ENCODE peak calls at places on chromosome 7, in ten cellular contexts. N is ovary, G is body of pancreas, J is GM12891, V is breast epithelium, M is transverse colon, O is adrenal gland, Y is spleen, I is HepG2, P is sigmoid colon. U is an unnamed sample.

GRCh38 chr7:66306243-66306642 is 101.1 kb downstream of the TPST1 start:
- DNase-seq in M (no peak), J (no peak), Y (no peak), G (no peak), P (no peak), N (no peak), I (no peak), V (no peak), O (no peak), U (no peak)

GRCh38 chr7:157963526-157963925 is 624.1 kb downstream of the PTPRN2 start:
- DNase-seq in J (no peak), Y (peak), N (no peak), V (no peak), P (no peak), O (no peak), G (no peak), M (no peak), I (no peak), U (no peak)

GRCh38 chr7:55207423-55207822 is 157.7 kb upstream of the LANCL2 start:
- DNase-seq in P (no peak), J (no peak), G (no peak), M (no peak), O (no peak), Y (peak), V (no peak), N (no peak), I (no peak), U (no peak)

GRCh38 chr7:2812831-2813230 is 31.3 kb downstream of the GNA12 start:
- DNase-seq in I (no peak), V (no peak), J (no peak), Y (no peak), N (peak), G (no peak), O (no peak), P (peak), M (no peak), U (no peak)

GRCh38 chr7:46006723-46007122 is 85.7 kb upstream of the IGFBP3 start:
- DNase-seq in N (no peak), O (no peak), M (no peak), I (no peak), V (no peak), P (no peak), Y (no peak), G (no peak), J (no peak), U (no peak)

GRCh38 chr7:120996333-120996982 is 7.9 kb downstream of the CPED1 start:
- DNase-seq in M (peak), J (no peak), V (peak), I (no peak), N (peak), O (peak), G (peak), P (peak), Y (no peak), U (no peak)

GRCh38 chr7:156220701-156221100 is 408.4 kb upstream of the SHH start:
- DNase-seq in M (no peak), O (no peak), J (no peak), N (no peak), I (no peak), Y (no peak), V (no peak), P (no peak), G (no peak), U (no peak)

GRCh38 chr7:80529362-80529761 is 17.5 kb upstream of the GNAT3 start:
- DNase-seq in V (no peak), P (no peak), I (no peak), N (no peak), J (no peak), M (no peak), G (no peak), O (no peak), Y (no peak), U (no peak)

GRCh38 chr7:141649865-141650499 is 52.0 kb downstream of the DENND11 start:
- DNase-seq in P (peak), G (peak), J (peak), Y (no peak), M (peak), O (peak), V (peak), I (peak), N (peak), U (no peak)

GRCh38 chr7:101370836-101371235 is 8.2 kb downstream of the COL26A1 start:
- DNase-seq in V (no peak), J (no peak), Y (no peak), G (no peak), N (no peak), M (no peak), P (no peak), O (no peak), I (no peak), U (no peak)

GRCh38 chr7:127961787-127962463 is 69.3 kb downstream of the LRRC4 start:
- DNase-seq in N (no peak), V (no peak), M (no peak), G (no peak), P (no peak), Y (no peak), O (no peak), J (no peak), I (no peak), U (no peak)

GRCh38 chr7:36549003-36549402 is 159.3 kb downstream of the ANLN start:
- DNase-seq in J (no peak), P (no peak), V (no peak), N (no peak), O (no peak), M (no peak), I (no peak), G (no peak), Y (no peak), U (no peak)

GRCh38 chr7:151312831-151313809 is 28.5 kb upstream of the NUB1 start:
- DNase-seq in O (no peak), I (no peak), J (no peak), G (no peak), M (no peak), N (no peak), Y (no peak), V (no peak), P (no peak), U (no peak)

GRCh38 chr7:77415822-77416620 is at the start of gene GSAP:
- DNase-seq in N (peak), O (peak), I (no peak), Y (peak), P (peak), G (peak), M (peak), V (peak), J (peak), U (no peak)

DNA sequence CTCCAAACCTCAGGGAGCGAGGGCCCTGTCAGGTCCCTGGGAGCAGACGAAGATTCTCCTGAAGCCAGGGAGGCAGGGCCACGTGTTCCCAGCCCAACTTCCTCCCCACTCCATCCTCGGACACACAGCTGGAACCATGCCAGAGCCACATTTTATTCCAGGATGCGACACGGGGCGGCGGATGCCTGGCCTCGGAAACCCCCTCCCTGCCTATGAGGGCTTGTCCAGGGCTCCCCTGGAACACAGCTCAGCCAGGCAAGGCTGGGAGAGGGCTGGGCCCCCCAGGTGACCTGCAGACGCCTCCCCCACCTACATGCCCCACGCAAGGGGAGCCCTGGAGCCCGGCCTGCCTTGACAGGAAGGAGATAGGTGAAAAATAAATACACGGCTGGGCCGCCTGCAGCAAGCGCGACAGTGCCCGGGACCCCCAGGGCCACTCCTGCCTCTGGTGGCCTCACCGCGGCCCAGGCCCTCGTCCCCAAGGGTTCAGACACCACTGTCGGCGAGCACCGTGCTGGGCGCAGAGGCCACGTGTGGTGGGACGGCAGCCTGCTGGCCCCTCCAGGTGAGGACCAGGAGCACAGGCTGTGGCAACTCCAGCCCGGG is 21.5 kb downstream of the GET4 start:
- DNase-seq in Y (peak), N (peak), M (no peak), I (no peak), G (no peak), V (no peak), P (no peak), J (no peak), O (peak), U (no peak)
- TF ChIP-seq POLR2A in Y (no peak), N (no peak), M (no peak), I (no peak), G (no peak), V (no peak), P (no peak), J (no peak), O (no peak), U (no peak)

GRCh38 chr7:94509879-94510581 is 421 bp downstream of the CASD1 start:
- DNase-seq in I (peak), O (peak), Y (peak), V (peak), J (peak), G (peak), P (peak), M (peak), N (peak), U (no peak)
- TF ChIP-seq POLR2A in I (peak), O (peak), Y (no peak), V (no peak), J (peak), G (peak), P (peak), M (peak), N (no peak), U (no peak)

DNA sequence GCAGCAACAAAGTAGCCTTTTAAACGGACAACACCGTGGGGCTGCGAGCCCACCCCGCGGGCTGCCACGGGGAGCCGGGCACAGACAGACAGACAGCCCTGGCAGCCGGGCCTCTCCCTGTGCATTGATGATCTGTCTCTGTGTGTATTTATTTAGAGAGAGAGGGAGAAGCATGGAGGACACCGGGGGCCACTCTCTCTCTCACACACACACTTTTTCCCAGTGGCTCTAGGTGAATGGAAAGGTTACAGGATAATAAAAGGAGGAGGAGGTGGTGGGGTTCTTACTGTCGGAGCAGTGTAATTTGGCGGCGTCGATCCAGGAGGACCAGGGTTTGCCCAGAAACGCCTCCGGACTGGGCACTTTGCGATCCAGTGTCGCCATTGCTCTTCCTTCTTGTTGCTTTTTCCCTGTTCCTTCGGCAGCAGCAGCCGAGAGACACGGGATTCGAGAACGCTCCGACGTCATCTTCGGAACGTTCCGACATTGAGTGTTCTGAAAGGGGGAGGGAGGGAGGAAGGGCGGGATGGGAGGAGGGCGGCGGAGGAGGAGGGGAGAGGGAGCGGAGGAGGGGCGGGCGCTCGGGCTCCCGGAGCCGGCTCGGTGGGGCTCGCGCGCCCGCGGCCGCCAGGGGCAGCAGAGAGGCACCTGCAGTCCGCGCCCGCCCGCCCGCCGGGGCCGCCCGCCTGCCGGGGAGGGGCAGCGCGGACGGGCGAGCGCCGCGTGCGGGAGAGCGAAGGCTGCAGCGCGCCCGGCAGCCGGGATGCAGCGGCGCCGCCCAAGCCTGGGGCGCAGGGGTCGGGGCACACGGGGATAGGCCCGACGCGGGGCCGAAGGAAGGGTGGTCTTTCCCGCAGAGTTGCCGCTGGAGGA is at the start of gene ATXN7L1:
- DNase-seq in P (peak), O (peak), J (peak), Y (peak), V (peak), G (peak), N (peak), I (peak), M (peak), U (no peak)
- TF ChIP-seq POLR2A in P (peak), O (no peak), J (no peak), Y (no peak), V (peak), G (peak), N (peak), I (peak), M (peak), U (no peak)

DNA sequence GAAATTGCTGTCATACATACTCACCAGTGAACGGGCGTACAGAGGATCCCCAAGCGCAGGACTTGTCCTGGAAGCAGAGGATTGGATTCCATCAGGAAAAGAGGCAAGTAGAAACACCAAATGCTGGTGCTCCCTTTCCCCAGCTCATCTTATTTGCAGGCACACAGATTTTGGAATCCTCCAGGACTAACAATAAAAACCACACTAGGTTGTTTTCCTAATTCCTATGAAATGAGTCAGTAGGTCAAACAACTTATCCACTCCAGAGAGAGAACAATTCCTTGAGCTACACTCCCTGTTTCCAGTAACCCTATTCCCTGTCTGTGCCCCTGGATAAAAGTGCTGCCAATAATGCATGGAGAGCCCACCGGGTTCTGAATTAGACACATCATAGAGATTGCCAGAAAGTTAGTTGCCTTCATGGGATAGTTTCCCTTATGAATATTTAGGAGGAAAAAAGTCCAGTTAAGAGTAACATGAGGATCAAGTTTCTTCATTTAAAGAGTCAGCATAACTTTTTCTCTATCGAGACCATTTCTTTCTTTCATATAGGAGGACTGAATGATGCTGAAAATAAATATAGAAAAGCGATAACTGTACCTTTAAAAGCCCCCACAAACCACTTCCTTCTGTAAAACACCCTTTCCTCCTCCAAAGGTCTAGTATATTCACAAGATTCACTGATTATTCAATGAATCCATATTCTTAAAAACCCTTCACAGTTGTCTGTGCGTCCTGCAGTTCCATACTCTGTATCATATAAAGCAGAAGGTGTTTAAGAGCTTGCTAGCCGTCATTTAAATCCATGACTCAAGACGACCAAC is 178.3 kb upstream of the KLF14 start:
- DNase-seq in N (no peak), G (no peak), V (no peak), Y (no peak), J (no peak), O (no peak), P (no peak), M (no peak), I (peak), U (no peak)
- TF ChIP-seq POLR2A in N (no peak), G (no peak), V (no peak), Y (no peak), J (no peak), O (no peak), P (no peak), M (no peak), I (no peak), U (no peak)

GRCh38 chr7:74480861-74481417 is 27.2 kb downstream of the GTF2IRD1 start:
- DNase-seq in P (peak), I (no peak), N (peak), O (peak), M (peak), Y (peak), V (peak), G (peak), J (no peak), U (no peak)
- TF ChIP-seq POLR2A in P (no peak), I (no peak), N (no peak), O (no peak), M (no peak), Y (no peak), V (no peak), G (no peak), J (no peak), U (peak)

DNA sequence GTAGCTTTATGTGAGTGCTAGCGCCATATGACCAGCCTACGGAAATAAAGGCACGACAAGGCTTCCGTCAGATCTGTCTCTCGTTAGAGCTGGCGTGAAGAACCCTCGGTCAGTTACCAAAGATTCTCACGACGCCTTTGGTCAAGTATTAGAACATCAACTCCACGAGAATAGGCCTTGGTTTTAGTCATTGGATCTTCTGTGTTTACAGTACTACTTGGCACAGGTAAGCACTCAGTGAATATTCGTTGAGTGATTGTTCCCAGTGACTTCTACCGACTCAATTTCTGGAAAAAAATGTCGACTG is 316 bp downstream of the RBM48 start:
- DNase-seq in G (no peak), Y (no peak), P (no peak), M (no peak), I (no peak), V (no peak), J (peak), N (no peak), O (no peak), U (no peak)
- TF ChIP-seq POLR2A in G (no peak), Y (no peak), P (no peak), M (no peak), I (no peak), V (no peak), J (no peak), N (no peak), O (no peak), U (no peak)

GRCh38 chr7:130912910-130913720 is 179.1 kb upstream of the KLF14 start:
- DNase-seq in P (peak), Y (peak), I (peak), V (peak), M (peak), G (no peak), J (no peak), N (peak), O (peak), U (peak)
- TF ChIP-seq POLR2A in P (no peak), Y (no peak), I (peak), V (no peak), M (peak), G (no peak), J (no peak), N (no peak), O (no peak), U (peak)

GRCh38 chr7:28410628-28411578 is 1.4 kb upstream of the CREB5 start:
- DNase-seq in O (peak), N (peak), J (no peak), I (no peak), P (peak), Y (no peak), V (no peak), M (peak), G (peak), U (no peak)

GRCh38 chr7:28408974-28409715 is 3.2 kb upstream of the CREB5 start:
- DNase-seq in Y (peak), G (peak), V (peak), P (peak), O (peak), J (peak), N (peak), M (peak), I (peak), U (peak)

GRCh38 chr7:28414453-28414852 is 2.1 kb downstream of the CREB5 start:
- DNase-seq in P (no peak), J (no peak), O (no peak), N (no peak), I (no peak), V (no peak), G (no peak), Y (no peak), M (no peak), U (no peak)

GRCh38 chr7:28409716-28410627 is 2.3 kb upstream of the CREB5 start:
- DNase-seq in J (peak), G (peak), Y (peak), I (no peak), V (peak), P (peak), N (peak), O (peak), M (peak), U (no peak)

DNA sequence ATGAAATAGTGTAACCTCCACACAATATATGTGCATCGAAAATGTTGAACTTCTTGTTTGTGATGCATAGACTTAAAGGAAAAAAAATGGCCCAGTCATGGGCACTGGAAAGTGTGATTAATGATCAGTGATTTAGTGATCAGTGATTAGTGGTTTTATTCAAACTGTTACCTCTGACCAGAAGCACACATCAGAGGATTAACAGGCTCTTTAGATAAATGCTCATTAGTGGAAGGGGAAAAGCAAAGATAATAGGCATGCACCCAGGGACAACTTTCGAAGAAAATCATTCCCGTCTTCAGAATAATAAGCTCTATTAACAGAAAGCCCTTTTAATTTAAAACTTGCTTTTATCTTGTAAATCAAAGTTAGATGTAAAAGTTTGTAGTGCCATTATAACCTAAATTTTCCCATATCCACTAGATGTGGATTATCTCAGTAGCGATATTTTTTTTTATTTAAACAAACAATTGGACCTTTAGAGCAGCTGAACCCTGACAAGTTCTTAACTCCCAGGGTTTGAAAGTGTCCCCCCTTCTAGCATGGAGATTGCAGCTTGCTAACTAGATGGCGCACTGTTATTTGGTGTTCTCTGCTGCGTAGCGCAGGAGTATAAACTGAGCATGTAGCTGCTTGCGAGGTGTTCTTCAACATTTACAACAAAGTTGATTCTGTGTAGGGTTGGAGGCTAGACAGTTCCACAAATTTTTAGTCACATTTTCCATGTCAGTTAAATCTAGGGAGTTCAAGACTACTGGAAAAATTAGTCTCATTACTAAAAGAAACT is at the start of gene CREB5:
- DNase-seq in Y (no peak), G (no peak), O (no peak), P (no peak), I (no peak), J (no peak), V (no peak), N (no peak), M (no peak), U (no peak)
- TF ChIP-seq POLR2A in Y (no peak), G (no peak), O (no peak), P (no peak), I (no peak), J (peak), V (no peak), N (no peak), M (no peak), U (no peak)

DNA sequence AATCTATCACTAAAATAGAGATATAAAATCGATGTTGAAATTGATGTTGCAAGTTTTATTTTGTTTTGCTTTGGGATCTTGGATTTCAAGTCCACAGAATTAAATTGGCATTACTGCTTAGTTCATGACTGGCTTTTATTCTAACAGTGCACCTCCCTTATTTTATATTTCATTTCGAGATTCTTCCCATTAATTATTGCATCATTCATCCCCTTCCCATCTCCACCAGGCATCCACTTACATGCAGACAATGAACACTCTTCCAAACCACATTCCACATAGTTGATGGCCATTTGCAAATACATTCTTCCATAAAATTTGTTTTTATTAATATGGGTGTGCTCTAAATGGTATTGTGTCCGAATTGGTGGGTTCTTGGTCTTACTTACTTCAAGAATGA is 15.7 kb upstream of the SCIN start:
- DNase-seq in I (no peak), V (no peak), M (no peak), G (no peak), N (no peak), Y (no peak), J (no peak), O (no peak), P (no peak), U (no peak)
- TF ChIP-seq POLR2A in I (no peak), V (no peak), M (no peak), G (no peak), N (no peak), Y (no peak), J (no peak), O (no peak), P (no peak), U (no peak)

GRCh38 chr7:139682136-139683013 is 95.4 kb downstream of the HIPK2 start:
- DNase-seq in Y (no peak), J (no peak), G (no peak), N (no peak), I (peak), M (no peak), P (no peak), V (no peak), O (no peak), U (no peak)
- TF ChIP-seq POLR2A in Y (no peak), J (peak), G (no peak), N (no peak), I (no peak), M (no peak), P (no peak), V (no peak), O (no peak), U (no peak)

U was measured in vagina.